ENCODE peak calls at places on chromosome 17, in four cellular contexts. F, Y, G and V are unnamed samples.
A peak's percentile ranks its signal among the peaks of the same experiment; 100 is the strongest.

GRCh38 chr17:49861150-49861884 is 13.4 kb upstream of the TAC4 start:
- DNase-seq in F (peak; percentile 49), Y (peak; percentile 45), G (peak; percentile 44), V (peak; percentile 74)

GRCh38 chr17:909642-910323 is 69.8 kb downstream of the NXN start:
- DNase-seq in F (no peak), Y (peak; percentile 33), G (no peak), V (no peak)

GRCh38 chr17:61536417-61536955 is 54.5 kb downstream of the NACA2 start:
- DNase-seq in F (no peak), Y (no peak), G (no peak), V (no peak)

GRCh38 chr17:80428363-80428762 is 13.4 kb downstream of the ENDOV start:
- DNase-seq in F (no peak), Y (no peak), G (no peak), V (no peak)

GRCh38 chr17:64502809-64503208 is 3.3 kb downstream of the DDX5 start:
- DNase-seq in F (no peak), Y (no peak), G (no peak), V (no peak)

GRCh38 chr17:77376795-77377751 is 236.3 kb downstream of the SEC14L1 start:
- DNase-seq in F (no peak), Y (peak; percentile 36), G (no peak), V (peak; percentile 34)

GRCh38 chr17:36731806-36732205 is 130.4 kb downstream of the MRM1 start:
- DNase-seq in F (no peak), Y (no peak), G (no peak), V (no peak)

GRCh38 chr17:36575028-36575427 is 16.7 kb upstream of the DHRS11 start:
- DNase-seq in F (no peak), Y (no peak), G (no peak), V (no peak)

GRCh38 chr17:77325826-77326581 is 185.2 kb downstream of the SEC14L1 start:
- DNase-seq in F (no peak), Y (peak; percentile 68), G (no peak), V (peak; percentile 49)

GRCh38 chr17:79984877-79985276 is 50.8 kb downstream of the TBC1D16 start:
- DNase-seq in F (no peak), Y (no peak), G (no peak), V (peak; percentile 2)

GRCh38 chr17:2125013-2125535 is 70.2 kb downstream of the HIC1 start:
- DNase-seq in F (no peak), Y (peak; percentile 85), G (no peak), V (no peak)

GRCh38 chr17:15262291-15263205 is 2.6 kb downstream of the PMP22 start:
- DNase-seq in F (peak; percentile 84), Y (peak; percentile 89), G (peak; percentile 80), V (peak; percentile 30)

GRCh38 chr17:40615989-40616476 is 31.6 kb downstream of the SMARCE1 start:
- DNase-seq in F (no peak), Y (no peak), G (no peak), V (no peak)